ENCODE peak calls at places on chromosomes 11 and 22, in six cellular contexts. B is HCT116, A is HepG2, R is K562, J is SK-N-SH, Y is GM12878. I is an unnamed sample.

GRCh38 chr11:108498046-108498815 is at the start of gene POGLUT3:
- DNase-seq in Y (no peak), A (peak), R (peak), B (no peak), J (peak), I (peak)

GRCh38 chr11:66986178-66986545 is 11.1 kb downstream of the C11orf86 start:
- DNase-seq in A (no peak), B (no peak), J (no peak), R (no peak), Y (no peak), I (no peak)

GRCh38 chr22:36658900-36659299 is 44.7 kb downstream of the CACNG2 start:
- DNase-seq in J (no peak), R (no peak), B (no peak), Y (no peak), A (no peak), I (no peak)

GRCh38 chr11:78717031-78717430 is 142.4 kb upstream of the NARS2 start:
- DNase-seq in J (no peak), A (no peak), R (no peak), B (no peak), Y (no peak), I (no peak)

GRCh38 chr22:17781319-17782031 is 7.2 kb upstream of the BID start:
- DNase-seq in Y (peak), B (no peak), R (no peak), J (peak), A (peak), I (no peak)

GRCh38 chr22:37186228-37186996 is 1.6 kb downstream of the C1QTNF6 start:
- DNase-seq in B (peak), Y (peak), J (peak), A (peak), R (peak), I (peak)

GRCh38 chr22:37601540-37602442 is 6.8 kb upstream of the GGA1 start:
- DNase-seq in A (peak), B (peak), Y (peak), J (no peak), R (no peak), I (peak)

GRCh38 chr11:83609181-83609580 is 323.0 kb upstream of the CCDC90B start:
- DNase-seq in Y (no peak), A (no peak), R (no peak), B (no peak), J (no peak), I (no peak)

GRCh38 chr11:116533186-116533825 is 239.5 kb downstream of the BUD13 start:
- DNase-seq in J (peak), R (no peak), B (no peak), A (no peak), Y (no peak), I (no peak)

GRCh38 chr11:134033276-134033675 is 35.6 kb upstream of the JAM3 start:
- DNase-seq in A (no peak), R (no peak), Y (no peak), B (no peak), J (no peak), I (no peak)

GRCh38 chr22:19571995-19572394 is 47.8 kb upstream of the CLDN5 start:
- DNase-seq in R (peak), J (no peak), Y (no peak), A (no peak), B (no peak), I (no peak)

GRCh38 chr11:17734418-17734911 is at the start of gene KCNC1:
- DNase-seq in A (no peak), J (peak), Y (no peak), B (no peak), R (peak), I (peak)

GRCh38 chr11:120689591-120689990 is 178.0 kb downstream of the GRIK4 start:
- DNase-seq in R (no peak), A (no peak), Y (no peak), B (no peak), J (no peak), I (no peak)

GRCh38 chr11:294795-295194 is 4.5 kb downstream of the IFITM5 start:
- DNase-seq in R (no peak), J (no peak), Y (no peak), A (no peak), B (no peak), I (no peak)

GRCh38 chr22:23251445-23252093 is 71.3 kb downstream of the BCR start:
- DNase-seq in J (no peak), Y (no peak), B (peak), R (no peak), A (peak), I (no peak)

GRCh38 chr22:42270512-42271190 is at the start of gene TCF20:
- DNase-seq in R (peak), J (peak), B (peak), A (peak), Y (no peak), I (peak)

GRCh38 chr22:36198936-36199616 is 2.5 kb downstream of the APOL4 start:
- DNase-seq in Y (no peak), J (no peak), A (peak), R (no peak), B (no peak), I (peak)

GRCh38 chr11:35330924-35331323 is 88.4 kb downstream of the SLC1A2 start:
- DNase-seq in R (no peak), J (no peak), B (no peak), A (no peak), Y (no peak), I (no peak)

GRCh38 chr11:60964801-60965200 is 6.7 kb upstream of the CD6 start:
- DNase-seq in J (no peak), A (no peak), B (no peak), R (no peak), Y (no peak), I (no peak)

DNA sequence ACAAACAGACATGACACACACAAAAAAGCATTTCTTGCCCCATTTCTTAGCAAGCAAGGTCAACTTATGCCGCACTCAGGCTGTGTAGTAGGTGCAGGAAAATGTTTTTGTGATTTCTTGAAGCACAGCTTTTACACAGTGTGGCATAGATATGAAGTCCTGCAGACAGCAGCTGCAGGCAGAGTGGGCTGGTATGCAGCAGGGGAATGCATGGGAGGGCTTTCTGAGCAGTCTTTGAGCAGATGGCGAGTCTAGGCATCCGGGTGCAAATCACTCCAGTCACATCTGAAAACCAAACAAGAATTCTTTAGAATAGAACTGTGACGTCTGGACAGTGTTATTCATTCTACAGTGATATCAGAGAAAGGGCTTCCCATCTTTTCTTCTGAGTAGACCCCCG is 87.5 kb downstream of the BLID start:
- DNase-seq in J (no peak), B (no peak), Y (no peak), A (no peak), R (no peak), I (no peak)
- TF ChIP-seq JUND in J (no peak), B (no peak), Y (no peak), A (no peak), R (no peak), I (no peak)

DNA sequence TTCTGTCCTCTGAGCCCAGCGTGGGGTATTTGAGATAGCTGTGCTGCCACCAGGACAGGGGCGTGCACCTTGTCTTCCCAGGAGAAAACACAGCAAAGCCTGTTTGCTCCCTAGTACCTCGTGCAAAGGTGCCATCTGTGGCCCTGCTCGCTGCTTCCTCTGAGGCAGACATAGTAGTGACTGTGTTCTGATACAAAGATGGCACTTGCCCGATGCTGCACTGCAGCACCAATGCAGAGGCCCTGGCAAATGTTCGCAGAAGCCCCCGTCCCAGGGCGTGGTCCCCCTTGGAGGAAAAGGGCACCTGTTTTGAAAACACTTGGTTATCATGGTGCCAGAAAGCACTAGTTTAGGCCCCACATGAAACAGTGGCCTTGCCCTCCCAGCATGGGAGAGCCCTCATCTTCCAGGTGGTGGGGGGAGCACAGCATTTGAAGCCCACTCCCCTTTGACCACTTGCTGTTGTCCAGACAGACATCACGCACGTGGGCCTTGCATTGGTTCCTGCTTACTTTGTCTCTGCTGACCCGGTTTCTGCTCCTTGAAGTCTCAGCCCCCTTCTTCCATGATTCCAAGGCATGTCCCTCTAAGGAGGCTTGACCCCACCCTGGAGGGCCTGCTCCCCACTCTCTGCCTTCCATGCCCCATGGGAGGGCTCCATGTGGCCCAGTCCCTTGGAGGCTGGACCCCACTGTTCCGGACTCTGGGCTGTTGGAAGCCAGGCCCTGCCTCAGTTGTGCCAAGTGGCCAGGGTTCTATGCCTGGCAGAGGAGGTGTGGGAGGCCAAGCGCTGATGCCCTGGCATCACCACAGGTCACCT is 109.5 kb downstream of the KCNQ1OT1 start:
- DNase-seq in J (peak), A (no peak), R (no peak), Y (no peak), B (no peak), I (no peak)
- TF ChIP-seq JUND in J (no peak), A (no peak), R (no peak), Y (no peak), B (no peak), I (no peak)

DNA sequence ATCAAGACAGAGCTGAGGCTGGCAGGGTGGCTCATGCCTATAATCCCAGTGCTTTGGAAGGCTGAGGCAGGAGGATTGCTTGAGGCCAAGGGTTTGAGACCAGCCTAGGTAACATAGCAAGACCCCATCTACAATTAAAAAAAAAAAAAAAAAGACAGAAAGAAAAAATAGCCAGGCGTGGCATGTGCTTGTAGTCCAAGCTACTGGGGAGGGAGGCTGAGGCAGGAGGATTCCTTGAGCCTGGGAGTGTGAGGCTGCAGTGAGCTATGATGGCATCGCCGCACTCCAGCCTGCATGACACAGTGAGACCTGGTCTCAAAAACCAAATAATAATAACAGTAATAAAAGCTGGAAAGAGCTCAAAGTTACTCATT is 9.4 kb downstream of the SERPIND1 start:
- DNase-seq in R (no peak), Y (no peak), J (no peak), A (no peak), B (no peak), I (no peak)
- TF ChIP-seq JUND in R (no peak), Y (no peak), J (no peak), A (no peak), B (no peak), I (no peak)

GRCh38 chr11:101100601-101101000 is 29.0 kb downstream of the PGR start:
- DNase-seq in R (no peak), Y (no peak), B (no peak), A (no peak), J (no peak), I (no peak)

GRCh38 chr11:101090679-101091270 is 38.8 kb downstream of the PGR start:
- DNase-seq in J (no peak), A (no peak), Y (no peak), B (no peak), R (no peak), I (no peak)

GRCh38 chr11:101091781-101092180 is 37.8 kb downstream of the PGR start:
- DNase-seq in Y (no peak), J (no peak), A (no peak), R (no peak), B (no peak), I (peak)

DNA sequence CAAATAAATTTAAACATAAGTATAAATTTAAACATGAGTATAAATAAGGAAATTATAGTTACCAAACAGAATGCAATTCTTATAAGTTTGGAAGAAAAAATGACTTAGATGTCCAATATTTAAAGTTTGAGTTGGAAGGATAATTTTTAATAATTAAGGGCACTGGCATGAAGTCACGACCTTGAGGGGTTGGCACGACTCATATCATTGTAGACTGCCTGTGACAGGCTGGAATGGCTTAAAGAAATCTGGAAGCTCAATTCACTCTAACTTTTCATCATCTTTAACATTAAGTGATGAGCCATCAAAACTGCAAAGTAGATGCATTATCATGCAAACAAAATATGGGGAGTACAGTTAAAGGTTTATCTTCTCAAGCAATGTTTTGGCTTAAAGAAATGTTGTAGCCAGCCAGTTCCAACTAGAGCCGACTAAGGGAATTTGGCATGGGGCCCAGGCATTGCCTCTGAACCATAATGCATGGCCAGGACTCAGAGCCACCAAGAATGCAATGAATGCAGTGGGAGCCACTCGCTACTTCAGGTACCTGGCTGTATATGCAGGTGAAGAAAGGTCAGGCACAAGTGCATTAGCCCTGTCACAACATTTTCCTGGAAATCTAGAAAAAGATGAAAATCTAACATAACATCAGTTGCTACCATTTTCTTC is 33.4 kb downstream of the PGR start:
- DNase-seq in B (no peak), J (no peak), R (no peak), Y (no peak), A (no peak), I (peak)
- TF ChIP-seq JUND in B (no peak), J (no peak), R (no peak), Y (no peak), A (no peak), I (no peak)

GRCh38 chr22:28829358-28830181 is 29.2 kb upstream of the XBP1 start:
- DNase-seq in J (peak), A (peak), Y (no peak), B (peak), R (peak), I (peak)

GRCh38 chr22:28831140-28832072 is 31.0 kb upstream of the XBP1 start:
- DNase-seq in B (no peak), R (no peak), J (no peak), Y (no peak), A (no peak), I (no peak)

GRCh38 chr22:28835630-28836189 is 35.3 kb upstream of the XBP1 start:
- DNase-seq in A (no peak), Y (no peak), J (no peak), B (no peak), R (no peak), I (no peak)

GRCh38 chr22:28833276-28833923 is 33.0 kb upstream of the XBP1 start:
- DNase-seq in A (no peak), J (no peak), Y (no peak), B (no peak), R (no peak), I (no peak)

DNA sequence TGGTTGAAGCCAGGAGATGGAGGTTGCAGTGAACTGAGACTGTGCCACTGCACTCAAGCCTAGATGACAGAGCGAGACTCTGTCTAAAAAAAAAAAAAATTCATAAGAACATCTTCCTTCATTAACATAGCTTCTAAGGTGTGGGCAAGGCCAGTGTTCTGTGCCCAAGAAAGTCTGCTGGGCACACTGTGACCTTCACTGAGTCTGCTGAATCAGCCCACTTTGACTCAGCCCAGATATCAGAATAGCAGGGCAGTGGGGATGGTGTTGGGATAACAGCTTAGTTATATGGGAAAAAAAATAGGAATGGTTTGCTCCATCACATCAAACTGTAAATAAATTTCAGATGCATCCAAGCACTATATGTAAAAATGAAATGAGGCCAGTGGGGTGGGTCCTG is 32.4 kb upstream of the XBP1 start:
- DNase-seq in Y (no peak), J (no peak), A (no peak), R (no peak), B (no peak), I (no peak)
- TF ChIP-seq JUND in Y (no peak), J (no peak), A (no peak), R (no peak), B (no peak), I (no peak)

GRCh38 chr11:44403176-44403575 is 93.2 kb upstream of the ALX4 start:
- DNase-seq in Y (no peak), A (no peak), R (no peak), B (no peak), J (no peak), I (no peak)
- TF ChIP-seq JUND in Y (no peak), A (no peak), R (no peak), B (no peak), J (no peak), I (no peak)

GRCh38 chr11:115501895-115502589 is 2.2 kb downstream of the CADM1 start:
- DNase-seq in Y (peak), R (no peak), J (peak), B (no peak), A (peak), I (peak)
- TF ChIP-seq JUND in Y (no peak), R (no peak), J (no peak), B (no peak), A (no peak), I (no peak)

GRCh38 chr11:130531061-130531460 is 82.6 kb downstream of the ADAMTS15 start:
- DNase-seq in B (no peak), A (no peak), Y (no peak), J (no peak), R (no peak), I (no peak)

GRCh38 chr11:130528862-130529261 is 80.4 kb downstream of the ADAMTS15 start:
- DNase-seq in Y (no peak), A (no peak), J (no peak), R (no peak), B (no peak), I (no peak)

GRCh38 chr11:130525307-130525706 is 76.9 kb downstream of the ADAMTS15 start:
- DNase-seq in Y (no peak), J (no peak), R (no peak), B (no peak), A (no peak), I (no peak)

GRCh38 chr11:130528301-130528651 is 79.8 kb downstream of the ADAMTS15 start:
- DNase-seq in B (no peak), Y (no peak), J (no peak), R (no peak), A (no peak), I (no peak)

GRCh38 chr11:130527648-130528300 is 79.3 kb downstream of the ADAMTS15 start:
- DNase-seq in Y (no peak), R (no peak), J (no peak), B (no peak), A (no peak), I (no peak)
- TF ChIP-seq JUND in Y (no peak), R (no peak), J (no peak), B (no peak), A (no peak), I (no peak)

I was measured in T47D.